ENCODE peak calls at places on chromosomes 4 and X, in five cellular contexts. F is mesenchymal stem cell, L is psoas muscle, M is esophagus squamous epithelium, A is adipocyte. I is an unnamed sample.

GRCh38 chr4:107098403-107098802 is 62.3 kb upstream of the DKK2 start:
- DNase-seq in F (no peak), A (no peak), M (no peak), L (peak; percentile 38), I (no peak)

GRCh38 chr4:140579278-140579677 is 10.5 kb upstream of the UCP1 start:
- DNase-seq in F (no peak), A (no peak), L (no peak), M (no peak), I (no peak)

GRCh38 chr4:97786306-97786920 is 356.9 kb downstream of the STPG2 start:
- DNase-seq in F (no peak), A (no peak), L (no peak), M (no peak), I (no peak)

GRCh38 chr4:70182517-70183167 is 12.9 kb upstream of the ODAM start:
- DNase-seq in A (no peak), M (no peak), L (no peak), F (no peak), I (no peak)

GRCh38 chrX:39688576-39689373 is 409.0 kb downstream of the BCOR start:
- DNase-seq in L (peak; percentile 76), F (peak; percentile 50), A (peak; percentile 70), M (no peak), I (peak; percentile 54)

GRCh38 chr4:156558365-156559025 is 413.1 kb downstream of the PDGFC start:
- DNase-seq in A (no peak), L (no peak), M (no peak), F (no peak), I (peak; percentile 2)

GRCh38 chr4:102612824-102613366 is 111.7 kb downstream of the NFKB1 start:
- DNase-seq in L (no peak), A (no peak), M (no peak), F (no peak), I (no peak)

GRCh38 chr4:76545161-76545884 is 110.3 kb downstream of the SHROOM3 start:
- DNase-seq in M (no peak), F (peak; percentile 79), L (no peak), A (peak; percentile 22), I (no peak)

GRCh38 chrX:133415276-133416105 is at the start of gene GPC4:
- DNase-seq in M (no peak), F (peak; percentile 67), A (peak; percentile 78), L (peak; percentile 88), I (peak; percentile 70)

GRCh38 chr4:8302331-8302730 is 32.8 kb downstream of the HTRA3 start:
- DNase-seq in A (no peak), M (no peak), F (no peak), L (peak; percentile 40), I (no peak)

GRCh38 chrX:58051346-58051745 is 141.1 kb upstream of the ZXDA start:
- DNase-seq in M (no peak), A (no peak), F (no peak), L (no peak), I (peak; percentile 4)

GRCh38 chrX:47200385-47201150 is 6.9 kb downstream of the UBA1 start:
- DNase-seq in F (no peak), M (no peak), A (peak; percentile 34), L (peak; percentile 75), I (peak; percentile 77)

GRCh38 chr4:90727938-90728337 is 600.7 kb downstream of the CCSER1 start:
- DNase-seq in A (no peak), M (no peak), L (no peak), F (no peak), I (peak; percentile 0)

GRCh38 chrX:132909643-132910042 is 48.8 kb downstream of the HS6ST2 start:
- DNase-seq in L (no peak), M (no peak), F (peak; percentile 51), A (peak; percentile 73), I (peak; percentile 0)

GRCh38 chrX:21757960-21758359 is at the start of gene SMPX:
- DNase-seq in L (peak; percentile 76), M (no peak), A (no peak), F (no peak), I (no peak)

GRCh38 chr4:41142356-41142755 is 72.0 kb downstream of the APBB2 start:
- DNase-seq in M (no peak), F (no peak), L (no peak), A (no peak), I (peak; percentile 53)

GRCh38 chr4:124061413-124061812 is 651.1 kb downstream of the ANKRD50 start:
- DNase-seq in F (peak; percentile 51), M (no peak), L (no peak), A (peak; percentile 76), I (no peak)

GRCh38 chr4:146059153-146059552 is 116.4 kb upstream of the LSM6 start:
- DNase-seq in L (no peak), M (no peak), F (no peak), A (no peak), I (no peak)

GRCh38 chr4:99447079-99447478 is 11.9 kb upstream of the ADH7 start:
- DNase-seq in A (peak; percentile 75), M (no peak), L (no peak), F (peak; percentile 58), I (no peak)

GRCh38 chr4:109576462-109576861 is 16.4 kb downstream of the MCUB start:
- DNase-seq in L (no peak), M (no peak), A (no peak), F (peak; percentile 77), I (no peak)

GRCh38 chrX:136104936-136105335 is 42.4 kb upstream of the FHL1 start:
- DNase-seq in L (no peak), A (no peak), F (no peak), M (no peak), I (no peak)

GRCh38 chr4:76657443-76657842 is 222.4 kb downstream of the SHROOM3 start:
- DNase-seq in A (no peak), L (no peak), F (no peak), M (no peak), I (no peak)

GRCh38 chr4:169899295-169899694 is 126.9 kb downstream of the MFAP3L start:
- DNase-seq in A (no peak), L (no peak), F (no peak), M (no peak), I (no peak)

GRCh38 chrX:71492086-71493065 is 40.5 kb upstream of the OGT start:
- DNase-seq in M (no peak), F (no peak), L (peak; percentile 73), A (peak; percentile 43), I (peak; percentile 39)

GRCh38 chr4:118973295-118973694 is 84.6 kb downstream of the SYNPO2 start:
- DNase-seq in A (no peak), L (no peak), M (no peak), F (no peak), I (no peak)

GRCh38 chr4:47533689-47534347 is 48.7 kb downstream of the ATP10D start:
- DNase-seq in L (no peak), F (no peak), M (no peak), A (no peak), I (no peak)

GRCh38 chrX:9788908-9789307 is 2.7 kb downstream of the SHROOM2 start:
- DNase-seq in F (peak; percentile 75), L (no peak), A (peak; percentile 27), M (no peak), I (peak; percentile 48)

GRCh38 chrX:151780621-151781020 is 46.1 kb downstream of the CNGA2 start:
- DNase-seq in L (no peak), F (no peak), M (no peak), A (no peak), I (no peak)

GRCh38 chr4:26372076-26372475 is 51.3 kb downstream of the RBPJ start:
- DNase-seq in L (no peak), M (no peak), A (no peak), F (no peak), I (no peak)
- H3K4me3 ChIP-seq in L (no peak overlapping the region), M (no peak overlapping the region), A (no peak overlapping the region), F (no peak overlapping the region), I (no peak overlapping the region)

GRCh38 chr4:73850261-73850970 is 2.7 kb upstream of the PF4V1 start:
- DNase-seq in L (no peak), A (no peak), F (peak; percentile 49), M (no peak), I (no peak)

GRCh38 chr4:73853246-73853704 is at the start of gene PF4V1:
- DNase-seq in L (peak; percentile 63), M (no peak), F (no peak), A (no peak), I (peak; percentile 23)

GRCh38 chr4:73853718-73854473 is 800 bp downstream of the PF4V1 start:
- DNase-seq in A (no peak), M (no peak), L (no peak), F (no peak), I (no peak)

GRCh38 chr4:73851293-73851692 is 1.8 kb upstream of the PF4V1 start:
- DNase-seq in F (peak; percentile 46), L (no peak), M (no peak), A (no peak), I (no peak)

GRCh38 chr4:73852771-73853170 is 325 bp upstream of the PF4V1 start:
- DNase-seq in A (no peak), L (no peak), M (no peak), F (no peak), I (no peak)
- H3K27me3 ChIP-seq in A (no peaks in the 10 kb centered on the region), L (peaks cover 5% of the 10 kb centered on the region), M (no peaks in the 10 kb centered on the region), F (no peaks in the 10 kb centered on the region), I (no peaks in the 10 kb centered on the region)

DNA sequence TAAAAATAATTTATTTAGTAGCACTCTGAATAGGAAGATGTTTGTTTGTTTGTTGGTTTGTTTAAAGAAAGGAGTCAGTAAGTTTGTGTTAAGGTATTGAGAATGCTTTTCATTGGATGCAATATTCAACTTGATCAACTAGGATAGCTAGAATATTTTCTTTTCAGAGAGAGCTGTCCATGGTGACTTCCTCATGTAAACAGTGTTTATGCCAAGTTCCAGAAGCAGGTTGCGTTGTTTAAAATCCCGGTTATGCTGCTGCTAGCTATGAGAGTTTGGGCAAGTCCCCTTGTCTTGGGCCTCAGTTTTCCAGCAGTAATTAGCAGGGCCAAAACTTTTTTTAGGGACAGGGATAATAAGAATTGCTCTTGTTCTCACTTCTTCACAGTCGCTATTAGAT is 876.2 kb upstream of the HS3ST1 start:
- DNase-seq in L (no peak), A (no peak), M (no peak), F (no peak), I (no peak)
- H3K9me3 ChIP-seq in L (no peaks in the 10 kb centered on the region), A (no peaks in the 10 kb centered on the region), M (no peaks in the 10 kb centered on the region), F (peaks cover 13% of the 10 kb centered on the region), I (no peaks in the 10 kb centered on the region)

DNA sequence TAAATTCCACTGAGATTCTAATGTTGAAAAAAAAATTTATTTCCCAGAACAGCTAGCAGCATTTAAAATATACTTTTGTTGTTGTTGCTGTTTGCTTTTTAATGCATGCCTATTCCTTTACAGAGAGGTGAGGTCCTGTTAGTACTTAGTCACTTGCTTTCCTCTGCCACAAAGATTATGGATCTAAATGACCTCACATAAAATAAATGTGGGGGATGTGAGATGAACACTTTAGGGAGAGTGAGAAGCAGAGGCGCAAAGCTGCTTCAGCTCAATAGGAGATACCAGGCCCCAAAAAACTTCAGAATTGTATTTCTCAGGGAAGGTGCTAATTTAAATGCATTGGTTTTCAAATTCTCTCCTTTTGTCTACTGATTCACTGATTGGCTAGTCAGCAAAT is 4.0 kb downstream of the LDB2 start:
- DNase-seq in L (no peak), A (peak; percentile 37), F (peak; percentile 51), M (no peak), I (no peak)
- H3K4me3 ChIP-seq in L (peak overlapping the region; percentile 66), A (peak overlapping the region; percentile 78), F (no peak overlapping the region), M (no peak overlapping the region), I (peak overlapping the region; percentile 12)